ENCODE peak calls at places on chromosomes 13 and 19, in eight cellular contexts. I, K, S, B, C, J, U and M are unnamed samples.

GRCh38 chr13:36030670-36031331 is 100.4 kb downstream of the DCLK1 start:
- DNase-seq in I (no peak), K (no peak), S (no peak), B (peak), C (peak), J (peak), U (no peak), M (no peak)

GRCh38 chr13:101730420-101731000 is 278.0 kb downstream of the ITGBL1 start:
- DNase-seq in I (no peak), K (no peak), S (no peak), B (no peak), C (no peak), J (no peak), U (no peak), M (no peak)

GRCh38 chr13:80235131-80235530 is 105.8 kb downstream of the SPRY2 start:
- DNase-seq in I (no peak), K (no peak), S (no peak), B (no peak), C (no peak), J (no peak), U (no peak), M (peak)

GRCh38 chr13:113638806-113639205 is 19.2 kb downstream of the ATP4B start:
- DNase-seq in I (peak), K (no peak), S (no peak), B (no peak), C (no peak), J (no peak), U (peak), M (no peak)

GRCh38 chr19:57302020-57302465 is 18.2 kb upstream of the ZNF543 start:
- DNase-seq in I (no peak), K (no peak), S (no peak), B (peak), C (no peak), J (peak), U (no peak), M (peak)

GRCh38 chr13:26872444-26873173 is 112.0 kb upstream of the GPR12 start:
- DNase-seq in I (peak), K (peak), S (no peak), B (peak), C (no peak), J (peak), U (no peak), M (peak)

GRCh38 chr19:40512473-40513344 is 45.9 kb downstream of the SPTBN4 start:
- DNase-seq in I (no peak), K (peak), S (no peak), B (no peak), C (no peak), J (peak), U (no peak), M (no peak)

GRCh38 chr19:28039677-28040381 is 1173.1 kb downstream of the UQCRFS1 start:
- DNase-seq in I (no peak), K (no peak), S (no peak), B (no peak), C (no peak), J (no peak), U (no peak), M (no peak)

GRCh38 chr19:447064-447426 is 13.8 kb downstream of the SHC2 start:
- DNase-seq in I (no peak), K (no peak), S (peak), B (no peak), C (no peak), J (no peak), U (no peak), M (no peak)

GRCh38 chr19:55173717-55174409 is 6.2 kb downstream of the SYT5 start:
- DNase-seq in I (peak), K (peak), S (no peak), B (peak), C (peak), J (peak), U (no peak), M (peak)
- H3K4me3 ChIP-seq in I (peak), K (peak), S (no peak), B (peak), C (no peak), J (peak), U (peak), M (peak)

GRCh38 chr19:49475995-49476880 is 2.2 kb downstream of the FLT3LG start:
- DNase-seq in I (peak), K (peak), S (no peak), B (peak), C (no peak), J (peak), U (no peak), M (peak)
- H3K4me3 ChIP-seq in I (peak), K (no peak), S (no peak), B (no peak), C (no peak), J (no peak), U (no peak), M (no peak)

GRCh38 chr19:9836021-9836420 is 903 bp downstream of the PIN1 start:
- DNase-seq in I (no peak), K (no peak), S (no peak), B (no peak), C (no peak), J (peak), U (no peak), M (peak)
- H3K4me3 ChIP-seq in I (peak), K (peak), S (peak), B (peak), C (peak), J (peak), U (peak), M (peak)

GRCh38 chr13:20721058-20721453 is 17.6 kb downstream of the IL17D start:
- DNase-seq in I (no peak), K (no peak), S (no peak), B (no peak), C (no peak), J (no peak), U (no peak), M (no peak)

GRCh38 chr13:20721454-20722357 is 18.2 kb downstream of the IL17D start:
- DNase-seq in I (no peak), K (peak), S (no peak), B (no peak), C (peak), J (peak), U (no peak), M (peak)

GRCh38 chr13:20719783-20720182 is 16.3 kb downstream of the IL17D start:
- DNase-seq in I (no peak), K (no peak), S (no peak), B (no peak), C (no peak), J (no peak), U (no peak), M (no peak)

GRCh38 chr13:20718958-20719566 is 15.6 kb downstream of the IL17D start:
- DNase-seq in I (no peak), K (no peak), S (no peak), B (no peak), C (no peak), J (no peak), U (no peak), M (no peak)

GRCh38 chr13:20720499-20720898 is 17.0 kb downstream of the IL17D start:
- DNase-seq in I (no peak), K (no peak), S (no peak), B (no peak), C (no peak), J (no peak), U (no peak), M (no peak)
- H3K4me3 ChIP-seq in I (no peak), K (no peak), S (no peak), B (no peak), C (no peak), J (no peak), U (no peak), M (no peak)

GRCh38 chr13:33723772-33724435 is 94.0 kb upstream of the RFC3 start:
- DNase-seq in I (peak), K (peak), S (no peak), B (peak), C (peak), J (peak), U (peak), M (peak)
- H3K4me3 ChIP-seq in I (no peak), K (no peak), S (no peak), B (no peak), C (no peak), J (no peak), U (no peak), M (no peak)

GRCh38 chr13:25286969-25287961 is at the start of gene MTMR6:
- DNase-seq in I (peak), K (peak), S (peak), B (peak), C (peak), J (peak), U (peak), M (peak)
- H3K4me3 ChIP-seq in I (peak), K (peak), S (peak), B (peak), C (peak), J (peak), U (peak), M (peak)